ENCODE peak calls at places on chromosomes 12 and 14, in four cellular contexts. H is mesendoderm, N is DND-41, O is psoas muscle. K is an unnamed sample.
A peak's percentile ranks its signal among the peaks of the same experiment; 100 is the strongest.

GRCh38 chr12:57511161-57511560 is 9.2 kb downstream of the DDIT3 start:
- DNase-seq in N (no peak), O (no peak), H (no peak), K (no peak)

GRCh38 chr14:74820288-74820687 is 55.7 kb downstream of the PROX2 start:
- DNase-seq in H (no peak), O (no peak), N (no peak), K (no peak)

GRCh38 chr12:103823871-103824270 is 17.2 kb downstream of the NT5DC3 start:
- DNase-seq in H (no peak), N (no peak), O (no peak), K (no peak)

GRCh38 chr12:107248187-107248586 is 154.8 kb upstream of the CRY1 start:
- DNase-seq in O (no peak), H (no peak), N (no peak), K (no peak)

GRCh38 chr14:76091036-76091435 is 60.7 kb upstream of the GPATCH2L start:
- DNase-seq in N (no peak), H (peak; percentile 22), O (peak; percentile 70), K (no peak)

GRCh38 chr14:56585461-56586084 is 6.0 kb downstream of the TMEM260 start:
- DNase-seq in H (no peak), N (no peak), O (no peak), K (no peak)

GRCh38 chr14:35121026-35121886 is 534 bp downstream of the PPP2R3C start:
- DNase-seq in H (no peak), N (peak; percentile 37), O (no peak), K (no peak)

GRCh38 chr14:39036760-39037159 is 66.3 kb downstream of the SEC23A start:
- DNase-seq in N (no peak), H (no peak), O (no peak), K (no peak)

GRCh38 chr12:52023976-52024688 is 17.4 kb downstream of the TAMALIN start:
- DNase-seq in H (no peak), O (no peak), N (no peak), K (peak; percentile 66)

GRCh38 chr12:132185698-132186097 is 41.4 kb downstream of the NOC4L start:
- DNase-seq in O (no peak), N (peak; percentile 19), H (no peak), K (peak; percentile 60)

GRCh38 chr12:98968896-98969295 is 323.8 kb downstream of the APAF1 start:
- DNase-seq in O (no peak), N (no peak), H (no peak), K (no peak)

GRCh38 chr12:116880213-116880816 is 926 bp downstream of the HRK start:
- DNase-seq in O (no peak), H (no peak), N (no peak), K (no peak)

GRCh38 chr12:68446896-68447806 is 115.0 kb upstream of the MDM1 start:
- DNase-seq in H (peak; percentile 72), N (no peak), O (no peak), K (no peak)

GRCh38 chr14:33899723-33900341 is 51.0 kb downstream of the EGLN3 start:
- DNase-seq in O (no peak), N (no peak), H (no peak), K (no peak)

GRCh38 chr14:101024686-101025085 is 121.2 kb upstream of the RTL1 start:
- DNase-seq in N (no peak), O (no peak), H (no peak), K (no peak)

GRCh38 chr14:22163051-22163450 is 426.0 kb downstream of the DAD1 start:
- DNase-seq in N (no peak), H (peak; percentile 22), O (no peak), K (peak; percentile 10)

GRCh38 chr12:112524676-112525425 is 106.1 kb downstream of the PTPN11 start:
- DNase-seq in H (peak; percentile 34), N (no peak), O (no peak), K (no peak)

GRCh38 chr14:22972313-22972930 is 9.9 kb downstream of the AJUBA start:
- DNase-seq in O (no peak), N (no peak), H (no peak), K (no peak)

DNA sequence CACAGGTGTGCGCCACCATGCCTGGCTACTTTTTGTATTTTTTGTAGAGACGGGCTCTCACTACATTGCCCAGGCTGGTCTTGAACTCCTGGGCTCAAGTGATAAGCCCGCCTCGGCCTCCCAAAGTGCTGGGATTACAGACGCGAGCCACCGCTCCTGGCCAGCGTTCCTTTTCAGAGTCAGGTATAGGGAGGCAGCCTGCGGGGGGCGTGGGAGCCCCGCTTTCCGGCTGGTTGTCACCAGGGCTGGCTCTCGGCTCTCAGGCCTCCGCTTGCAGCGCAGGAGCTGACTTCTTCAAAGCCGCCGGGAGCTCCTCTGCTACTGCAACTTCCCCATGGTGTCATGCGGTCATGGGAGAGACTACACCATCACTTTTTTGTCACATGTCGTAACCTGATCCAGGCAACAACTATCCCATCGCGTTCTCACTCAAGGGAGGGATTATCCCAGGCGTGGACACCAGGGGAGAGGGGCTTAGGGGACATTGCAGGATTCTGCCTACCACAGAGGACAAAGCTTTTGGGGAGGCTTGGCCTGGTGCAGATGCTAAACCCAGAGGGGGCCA is 129.4 kb downstream of the SCARB1 start:
- DNase-seq in N (no peak), H (peak; percentile 98), O (no peak), K (no peak)
- H3K27ac ChIP-seq in N (no peak overlapping the region), H (no peak overlapping the region), O (peak overlapping the region; percentile 5), K (no peak overlapping the region)

GRCh38 chr12:49945394-49946080 is 5.0 kb upstream of the AQP2 start:
- DNase-seq in N (peak; percentile 83), O (peak; percentile 84), H (peak; percentile 82), K (peak; percentile 71)
- H3K4me3 ChIP-seq in N (no peak overlapping the region), O (peak overlapping the region; percentile 52), H (no peak overlapping the region), K (peak overlapping the region; percentile 12)

GRCh38 chr14:68085742-68086141 is 266.2 kb downstream of the RAD51B start:
- DNase-seq in O (no peak), N (no peak), H (no peak), K (no peak)
- H3K27ac ChIP-seq in O (no peak overlapping the region), N (no peak overlapping the region), H (no peak overlapping the region), K (no peak overlapping the region)

DNA sequence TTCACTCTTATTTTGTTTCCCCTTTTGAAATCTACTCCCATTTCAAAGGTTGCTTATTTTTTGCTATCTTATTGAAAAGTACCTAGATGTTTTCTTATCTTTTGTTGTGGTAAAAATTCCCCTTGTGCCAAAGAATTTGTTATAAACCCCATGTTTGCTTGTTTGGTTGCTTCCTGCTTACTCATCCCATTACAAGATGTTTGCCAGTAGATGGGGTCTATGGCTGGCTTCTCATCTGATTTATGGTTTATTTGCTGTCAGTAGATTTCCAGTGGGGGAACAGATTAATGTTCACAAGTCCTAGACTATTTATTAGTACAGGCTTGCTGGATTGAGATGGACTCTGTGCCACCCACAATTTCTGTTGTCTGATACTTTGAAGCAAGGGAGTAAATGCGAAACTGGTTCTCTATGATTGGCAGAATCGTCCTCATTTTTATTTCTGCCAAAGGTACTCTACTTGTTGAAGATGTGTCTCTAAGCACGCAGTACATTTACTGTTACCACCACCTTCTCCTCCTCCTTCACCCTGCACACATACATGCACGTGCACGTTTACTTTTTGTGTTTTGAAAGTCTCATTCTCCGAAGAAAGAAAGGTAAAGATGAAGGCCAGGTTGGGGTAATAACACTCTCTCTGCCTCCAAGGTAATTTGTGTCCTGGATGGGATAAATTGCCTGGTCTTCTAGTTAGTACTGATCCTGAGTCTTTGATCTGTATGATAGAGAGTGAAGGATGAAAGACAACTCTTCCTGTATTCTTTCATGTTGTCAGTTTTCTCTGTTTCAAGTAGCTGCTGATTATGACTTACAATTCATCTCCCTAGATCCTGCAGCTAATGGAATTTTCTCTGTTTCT is 117.2 kb upstream of the ATP2B1 start:
- DNase-seq in H (peak; percentile 41), O (no peak), N (no peak), K (peak; percentile 29)
- H3K4me3 ChIP-seq in H (no peak overlapping the region), O (no peak overlapping the region), N (no peak overlapping the region), K (no peak overlapping the region)

DNA sequence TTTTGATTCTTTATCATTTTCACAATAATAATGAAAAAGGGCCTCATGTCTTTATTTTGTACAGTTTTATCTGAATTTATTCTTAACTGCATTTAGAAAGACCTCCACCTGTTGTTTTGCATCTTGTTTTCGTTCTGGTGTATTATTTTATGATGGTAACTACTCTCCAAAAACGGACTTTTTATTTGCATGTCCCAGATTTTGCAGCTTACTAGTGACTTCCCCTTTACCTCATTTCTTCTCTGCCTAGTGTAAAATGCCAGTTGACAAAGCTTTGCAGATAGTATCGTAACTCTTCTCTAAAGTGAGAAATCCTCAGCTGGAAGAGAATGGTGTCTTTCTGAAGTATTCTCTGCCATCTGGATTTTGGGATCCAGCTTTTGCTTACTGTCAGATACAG is 17.2 kb downstream of the PEX5 start:
- DNase-seq in O (no peak), H (no peak), N (no peak), K (no peak)
- H3K27ac ChIP-seq in O (no peak overlapping the region), H (no peak overlapping the region), N (no peak overlapping the region), K (no peak overlapping the region)

GRCh38 chr12:95999484-95999883 is 3.3 kb upstream of the HAL start:
- DNase-seq in N (no peak), H (no peak), O (no peak), K (no peak)
- H3K4me3 ChIP-seq in N (no peak overlapping the region), H (no peak overlapping the region), O (no peak overlapping the region), K (no peak overlapping the region)

DNA sequence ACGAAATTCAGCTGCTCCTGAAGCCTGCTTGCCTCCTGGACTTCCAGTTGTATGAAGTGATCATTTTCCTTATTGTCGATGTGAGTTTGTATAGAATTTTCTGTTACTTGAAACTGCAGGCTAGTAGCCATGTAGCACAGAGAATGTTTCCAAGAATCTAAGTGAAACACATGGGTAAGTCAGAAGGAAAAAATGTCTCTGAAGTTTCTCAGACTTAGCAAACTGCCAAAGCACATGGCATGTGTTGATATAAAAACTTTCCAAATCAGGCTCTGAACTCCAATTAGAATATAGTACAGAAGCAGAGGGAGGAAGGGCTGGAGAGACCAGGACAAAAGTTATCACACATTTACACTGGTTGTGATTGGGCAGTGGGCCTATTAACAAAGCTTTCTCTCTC is 9.8 kb upstream of the PCNX1 start:
- DNase-seq in O (no peak), N (no peak), H (no peak), K (no peak)
- H3K27ac ChIP-seq in O (no peak overlapping the region), N (no peak overlapping the region), H (no peak overlapping the region), K (no peak overlapping the region)

DNA sequence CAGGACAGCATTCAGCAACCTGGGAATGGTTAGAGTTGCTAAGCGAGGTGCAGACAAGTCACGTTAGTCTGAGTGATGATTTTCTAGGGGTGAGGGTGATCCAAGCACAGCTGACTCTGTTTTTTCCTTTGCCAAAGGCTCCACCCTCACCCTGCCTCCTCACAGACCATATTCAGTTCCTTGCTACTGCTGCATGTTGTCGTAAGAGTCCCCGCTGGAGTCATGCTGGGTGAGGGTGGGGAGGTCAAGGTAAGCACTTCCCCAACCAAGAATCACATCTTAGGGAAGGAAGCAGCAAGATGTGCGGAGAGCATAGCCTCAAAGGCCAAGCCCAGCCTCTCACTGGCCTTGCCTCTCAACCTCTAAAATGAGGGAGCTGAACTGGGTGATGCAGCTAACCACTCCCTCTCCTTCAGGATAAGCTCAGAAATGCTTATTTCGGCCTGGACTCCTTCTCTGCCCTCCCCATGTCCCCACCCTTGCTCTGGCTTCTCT is 66.8 kb upstream of the ACTN1 start:
- DNase-seq in H (no peak), N (no peak), O (no peak), K (no peak)
- H3K4me3 ChIP-seq in H (no peak overlapping the region), N (no peak overlapping the region), O (no peak overlapping the region), K (no peak overlapping the region)

GRCh38 chr14:92472860-92473259 is 40.7 kb upstream of the RIN3 start:
- DNase-seq in N (no peak), H (no peak), O (no peak), K (no peak)
- H3K27ac ChIP-seq in N (no peak overlapping the region), H (no peak overlapping the region), O (peak overlapping the region; percentile 6), K (no peak overlapping the region)

K was measured in CD4-positive, alpha-beta memory T cell.